ENCODE peak calls at places on chromosomes 2 and 18, in seven cellular contexts. P, A, Z, J, T, B and K are unnamed samples.
A peak's percentile ranks its signal among the peaks of the same experiment; 100 is the strongest.

GRCh38 chr18:22705328-22705727 is 227.8 kb upstream of the RBBP8 start:
- DNase-seq in P (no peak), A (no peak), Z (no peak), J (peak; percentile 91), T (no peak), B (no peak), K (no peak)

GRCh38 chr2:238963164-238963969 is 115.5 kb downstream of the TWIST2 start:
- DNase-seq in P (no peak), A (peak; percentile 11), Z (no peak), J (peak; percentile 54), T (no peak), B (no peak), K (no peak)

GRCh38 chr18:23499571-23499889 is 3.8 kb upstream of the RMC1 start:
- DNase-seq in P (no peak), A (no peak), Z (no peak), J (no peak), T (no peak), B (no peak), K (no peak)

GRCh38 chr2:40329739-40330047 is 122.2 kb downstream of the SLC8A1 start:
- DNase-seq in P (no peak), A (peak; percentile 48), Z (no peak), J (no peak), T (no peak), B (no peak), K (no peak)

GRCh38 chr2:101119431-101119830 is 31.8 kb downstream of the TBC1D8 start:
- DNase-seq in P (peak; percentile 55), A (peak; percentile 80), Z (no peak), J (peak; percentile 24), T (no peak), B (no peak), K (peak; percentile 90)

GRCh38 chr2:138335036-138335435 is 166.5 kb upstream of the SPOPL start:
- DNase-seq in P (no peak), A (no peak), Z (no peak), J (no peak), T (no peak), B (no peak), K (no peak)

GRCh38 chr18:48408111-48408726 is 964 bp downstream of the ZBTB7C start:
- DNase-seq in P (no peak), A (peak; percentile 41), Z (peak; percentile 67), J (no peak), T (no peak), B (no peak), K (peak; percentile 46)

GRCh38 chr2:88500691-88501090 is 48.2 kb upstream of the FOXI3 start:
- DNase-seq in P (no peak), A (no peak), Z (no peak), J (no peak), T (no peak), B (no peak), K (no peak)

GRCh38 chr2:240879105-240879504 is 10.5 kb downstream of the AGXT start:
- DNase-seq in P (peak; percentile 50), A (no peak), Z (no peak), J (no peak), T (no peak), B (no peak), K (no peak)

GRCh38 chr18:2513616-2514015 is 57.7 kb downstream of the METTL4 start:
- DNase-seq in P (no peak), A (no peak), Z (no peak), J (peak; percentile 21), T (no peak), B (no peak), K (no peak)

GRCh38 chr2:233055362-233055761 is 4.8 kb upstream of the INPP5D start:
- DNase-seq in P (no peak), A (no peak), Z (no peak), J (no peak), T (no peak), B (no peak), K (no peak)

GRCh38 chr18:42784612-42785011 is 330.9 kb downstream of the RIT2 start:
- DNase-seq in P (no peak), A (no peak), Z (no peak), J (no peak), T (no peak), B (no peak), K (no peak)

GRCh38 chr2:13858626-13859025 is 773.9 kb upstream of the LRATD1 start:
- DNase-seq in P (no peak), A (no peak), Z (no peak), J (peak; percentile 0), T (no peak), B (no peak), K (no peak)

GRCh38 chr2:97911922-97912575 is 83.7 kb downstream of the TMEM131 start:
- DNase-seq in P (no peak), A (no peak), Z (no peak), J (no peak), T (no peak), B (no peak), K (no peak)

GRCh38 chr2:134167015-134167414 is 86.9 kb upstream of the MGAT5 start:
- DNase-seq in P (no peak), A (no peak), Z (no peak), J (peak; percentile 70), T (no peak), B (no peak), K (no peak)

GRCh38 chr2:226337941-226338605 is 461.5 kb downstream of the IRS1 start:
- DNase-seq in P (no peak), A (no peak), Z (no peak), J (peak; percentile 57), T (no peak), B (no peak), K (no peak)

GRCh38 chr2:121324601-121325000 is 39.6 kb upstream of the TFCP2L1 start:
- DNase-seq in P (peak; percentile 9), A (no peak), Z (no peak), J (no peak), T (no peak), B (no peak), K (no peak)

GRCh38 chr2:222753251-222753824 is 81.9 kb downstream of the MOGAT1 start:
- DNase-seq in P (peak; percentile 58), A (peak; percentile 46), Z (no peak), J (peak; percentile 82), T (no peak), B (peak; percentile 43), K (no peak)

GRCh38 chr2:104867351-104868080 is 13.6 kb downstream of the POU3F3 start:
- DNase-seq in P (no peak), A (no peak), Z (peak; percentile 81), J (no peak), T (no peak), B (no peak), K (no peak)

GRCh38 chr2:58027029-58027428 is 19.6 kb upstream of the VRK2 start:
- DNase-seq in P (no peak), A (no peak), Z (no peak), J (no peak), T (no peak), B (no peak), K (no peak)

GRCh38 chr2:233746475-233747282 is 13.4 kb upstream of the UGT1A1 start:
- DNase-seq in P (no peak), A (no peak), Z (no peak), J (no peak), T (no peak), B (no peak), K (no peak)

GRCh38 chr2:208488668-208489564 is 82.3 kb downstream of the PTH2R start:
- DNase-seq in P (no peak), A (no peak), Z (no peak), J (no peak), T (no peak), B (no peak), K (no peak)

GRCh38 chr2:10575566-10576300 is 114.0 kb downstream of the NOL10 start:
- DNase-seq in P (no peak), A (no peak), Z (no peak), J (peak; percentile 95), T (no peak), B (no peak), K (no peak)

GRCh38 chr2:79131687-79132086 is 11.4 kb downstream of the REG1A start:
- DNase-seq in P (no peak), A (no peak), Z (no peak), J (no peak), T (no peak), B (no peak), K (no peak)

GRCh38 chr2:180311-180710 is 83.5 kb downstream of the SH3YL1 start:
- DNase-seq in P (no peak), A (no peak), Z (no peak), J (no peak), T (no peak), B (no peak), K (no peak)

GRCh38 chr2:211228559-211228958 is 672.2 kb downstream of the CPS1 start:
- DNase-seq in P (no peak), A (no peak), Z (no peak), J (no peak), T (no peak), B (no peak), K (no peak)

GRCh38 chr2:34910018-34910417 is 1310.9 kb upstream of the FAM98A start:
- DNase-seq in P (no peak), A (no peak), Z (no peak), J (no peak), T (no peak), B (no peak), K (no peak)

GRCh38 chr2:222404126-222404891 is 20.0 kb upstream of the SGPP2 start:
- DNase-seq in P (no peak), A (no peak), Z (no peak), J (no peak), T (no peak), B (peak; percentile 50), K (no peak)

GRCh38 chr2:205366336-205367060 is 315.8 kb upstream of the NRP2 start:
- DNase-seq in P (no peak), A (no peak), Z (no peak), J (peak; percentile 32), T (no peak), B (no peak), K (no peak)

GRCh38 chr2:74119912-74120825 is 27.5 kb downstream of the BOLA3 start:
- DNase-seq in P (peak; percentile 77), A (peak; percentile 87), Z (peak; percentile 95), J (peak; percentile 69), T (peak; percentile 88), B (peak; percentile 53), K (peak; percentile 66)
- TF ChIP-seq CTCF in P (peak; percentile 74), A (peak; percentile 17), Z (peak; percentile 70), J (peak; percentile 50), T (peak; percentile 49), B (peak; percentile 67), K (peak; percentile 44)

GRCh38 chr2:44934962-44935853 is 6.3 kb upstream of the SIX3 start:
- DNase-seq in P (no peak), A (no peak), Z (peak; percentile 85), J (no peak), T (no peak), B (no peak), K (no peak)
- H3K4me3 ChIP-seq in P (no peak overlapping the region), A (peak overlapping the region; percentile 29), Z (peak overlapping the region; percentile 77), J (no peak overlapping the region), T (no peak overlapping the region), B (no peak overlapping the region), K (peak overlapping the region; percentile 32)

DNA sequence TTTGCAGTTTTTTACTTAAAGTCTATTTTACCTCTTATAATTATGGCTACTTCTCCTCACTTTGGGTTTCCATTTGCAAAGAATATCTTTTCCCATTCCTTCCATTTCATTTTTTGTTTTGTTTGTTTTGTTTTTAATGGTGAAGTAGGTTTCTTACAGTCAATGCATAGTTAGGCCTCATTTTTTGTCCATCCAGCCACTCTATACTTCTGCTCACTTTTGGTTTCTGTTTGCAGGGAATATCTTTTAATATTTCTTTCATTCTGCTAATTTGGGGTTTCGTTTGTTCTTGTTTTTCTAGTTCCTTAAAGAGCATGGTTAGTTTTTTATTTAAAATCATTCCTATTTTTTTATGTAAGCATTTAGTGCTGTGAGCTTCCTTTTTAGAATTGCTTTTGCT is 339.4 kb downstream of the GRB14 start:
- DNase-seq in P (no peak), A (no peak), Z (no peak), J (no peak), T (no peak), B (no peak), K (no peak)
- TF ChIP-seq CTCF in P (no peak), A (no peak), Z (no peak), J (no peak), T (no peak), B (no peak), K (no peak)

GRCh38 chr2:118521272-118521671 is 326.2 kb downstream of the EN1 start:
- DNase-seq in P (no peak), A (no peak), Z (no peak), J (no peak), T (no peak), B (no peak), K (no peak)
- H3K4me3 ChIP-seq in P (no peak overlapping the region), A (no peak overlapping the region), Z (no peak overlapping the region), J (no peak overlapping the region), T (no peak overlapping the region), B (no peak overlapping the region), K (no peak overlapping the region)